ENCODE peak calls at places on chromosomes 4 and X, in five cellular contexts. R is AG04450; I is stimulated activated CD4-positive, alpha-beta T cell treated with anti-CD3 and anti-CD28 coated beads, Interleukin-15, amount 100 ng/mL, for 1 hour; M is kidney tubule cell; G is OCI-LY7. N is an unnamed sample.
A peak's percentile ranks its signal among the peaks of the same experiment; 100 is the strongest.

GRCh38 chrX:40947276-40947675 is 138.0 kb upstream of the USP9X start:
- DNase-seq in R (no peak), I (no peak), M (peak; percentile 50), G (no peak), N (no peak)

GRCh38 chrX:152915541-152916241 is 17.8 kb downstream of the ZNF185 start:
- DNase-seq in R (no peak), I (no peak), M (peak; percentile 63), G (peak; percentile 31), N (no peak)

GRCh38 chr4:113760094-113760851 is 1.3 kb downstream of the CAMK2D start:
- DNase-seq in R (no peak), I (peak; percentile 30), M (peak; percentile 50), G (peak; percentile 60), N (no peak)

GRCh38 chr4:182369211-182369610 is 126.0 kb downstream of the TENM3 start:
- DNase-seq in R (no peak), I (no peak), M (no peak), G (no peak), N (no peak)

GRCh38 chr4:99462875-99463464 is 27.8 kb upstream of the ADH7 start:
- DNase-seq in R (peak; percentile 39), I (no peak), M (peak; percentile 79), G (peak; percentile 61), N (no peak)

GRCh38 chrX:8721536-8721935 is 10.4 kb downstream of the ANOS1 start:
- DNase-seq in R (no peak), I (no peak), M (no peak), G (no peak), N (no peak)

GRCh38 chr4:94354474-94354896 is 11.8 kb upstream of the HPGDS start:
- DNase-seq in R (no peak), I (no peak), M (no peak), G (no peak), N (no peak)

GRCh38 chr4:25401066-25401465 is 24.0 kb downstream of the ANAPC4 start:
- DNase-seq in R (no peak), I (no peak), M (peak; percentile 24), G (no peak), N (no peak)

GRCh38 chr4:137861682-137862081 is 329.4 kb upstream of the PCDH18 start:
- DNase-seq in R (peak; percentile 0), I (no peak), M (peak; percentile 4), G (peak; percentile 11), N (no peak)

N was measured in cerebellar nuclear complex.